ENCODE peak calls at places on chromosomes 1 and 21, in nine cellular contexts. C is ovary, U is PC-3, S is stomach, A is body of pancreas, L is colonic mucosa, I is thoracic aorta, K is right lobe of liver, H is AG09309. N is an unnamed sample.

GRCh38 chr1:7482772-7483495 is 288.2 kb upstream of the VAMP3 start:
- DNase-seq in L (no peak), K (no peak), C (no peak), S (no peak), I (no peak), U (no peak), H (no peak), A (no peak), N (no peak)

GRCh38 chr1:110581637-110582036 is 24.5 kb downstream of the KCNA2 start:
- DNase-seq in S (no peak), L (no peak), U (no peak), A (no peak), H (no peak), C (no peak), I (no peak), K (no peak), N (no peak)

GRCh38 chr1:42214447-42214871 is 49.9 kb upstream of the GUCA2A start:
- DNase-seq in K (peak; percentile 77), S (peak; percentile 40), L (peak; percentile 63), A (peak; percentile 45), C (no peak), H (peak; percentile 37), U (peak; percentile 71), I (no peak), N (no peak)

GRCh38 chr1:44068442-44068861 is 37.2 kb upstream of the SLC6A9 start:
- DNase-seq in L (no peak), C (no peak), A (no peak), I (no peak), S (no peak), H (no peak), K (peak; percentile 50), U (no peak), N (peak; percentile 36)

GRCh38 chr21:26846036-26846931 is 1.1 kb upstream of the ADAMTS1 start:
- DNase-seq in S (peak; percentile 56), L (peak; percentile 66), C (peak; percentile 93), H (no peak), K (peak; percentile 77), U (peak; percentile 69), A (peak; percentile 61), I (peak; percentile 36), N (no peak)

GRCh38 chr1:69662321-69662720 is 94.6 kb downstream of the LRRC7 start:
- DNase-seq in U (no peak), H (no peak), L (no peak), A (no peak), I (no peak), K (no peak), C (no peak), S (no peak), N (no peak)

GRCh38 chr21:30642564-30642963 is at the start of gene KRTAP20-3:
- DNase-seq in A (no peak), S (no peak), K (no peak), U (no peak), H (no peak), L (no peak), C (no peak), I (no peak), N (no peak)

GRCh38 chr21:19523066-19523465 is 1119.5 kb upstream of the TMPRSS15 start:
- DNase-seq in C (no peak), U (no peak), S (no peak), A (no peak), I (no peak), L (no peak), K (no peak), H (no peak), N (no peak)

GRCh38 chr21:45432575-45433255 is 27.8 kb downstream of the COL18A1 start:
- DNase-seq in K (no peak), A (no peak), I (no peak), H (no peak), U (no peak), C (peak; percentile 69), L (no peak), S (no peak), N (no peak)

GRCh38 chr1:27556781-27557595 is 47.0 kb downstream of the AHDC1 start:
- DNase-seq in H (peak; percentile 84), L (peak; percentile 96), S (peak; percentile 89), K (peak; percentile 81), U (peak; percentile 92), C (peak; percentile 96), A (peak; percentile 91), I (peak; percentile 91), N (no peak)
- H3K4me3 ChIP-seq in H (peak overlapping the region; percentile 24), L (no peak overlapping the region), S (peak overlapping the region; percentile 8), K (no peak overlapping the region), U (no peak overlapping the region), C (no peak overlapping the region), A (no peak overlapping the region), I (peak overlapping the region; percentile 68), N (no peak overlapping the region)

GRCh38 chr1:180636138-180636537 is 4.3 kb downstream of the XPR1 start:
- DNase-seq in S (no peak), L (no peak), A (peak; percentile 42), K (no peak), H (no peak), C (no peak), U (peak; percentile 21), I (no peak), N (no peak)
- TF ChIP-seq CTCF in S (no peak), L (no peak), A (peak; percentile 46), K (no peak), H (no peak), C (no peak), U (peak; percentile 40), I (no peak), N (no peak)

GRCh38 chr1:3632716-3633343 is 8.0 kb downstream of the TPRG1L start:
- DNase-seq in C (no peak), K (no peak), H (no peak), S (no peak), U (no peak), A (no peak), L (no peak), I (no peak), N (no peak)
- H3K4me3 ChIP-seq in C (no peak overlapping the region), K (no peak overlapping the region), H (no peak overlapping the region), S (no peak overlapping the region), U (no peak overlapping the region), A (no peak overlapping the region), L (no peak overlapping the region), I (no peak overlapping the region), N (no peak overlapping the region)

DNA sequence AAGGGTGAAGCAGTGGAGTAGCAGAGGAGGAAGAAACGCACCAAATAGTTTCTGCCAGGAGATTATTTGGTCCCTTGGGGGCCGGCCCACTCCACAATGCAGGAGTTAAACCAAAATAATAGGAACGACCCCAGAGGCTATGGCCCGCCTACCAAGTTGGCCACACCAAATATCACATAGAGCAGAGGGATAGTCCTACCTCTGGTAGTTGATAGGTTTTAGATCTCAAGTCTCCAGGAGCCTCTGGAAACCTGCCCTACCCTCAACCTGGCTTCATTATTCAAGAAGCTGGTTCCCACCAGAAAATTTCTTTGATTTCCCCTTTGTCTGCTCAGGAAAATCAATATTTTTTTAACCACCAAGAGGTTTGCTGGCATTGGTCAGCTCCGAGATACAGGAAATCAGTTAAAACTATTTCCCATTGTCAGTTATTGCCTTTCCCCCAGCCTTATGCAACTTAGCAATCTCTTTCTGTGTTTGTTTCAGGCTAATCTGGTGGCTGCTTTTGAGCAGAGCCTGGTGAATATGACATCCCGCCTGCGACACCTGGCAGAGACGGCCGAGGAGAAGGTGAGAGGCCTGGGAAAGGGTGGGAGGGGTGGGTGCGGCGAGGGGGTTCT is 35.5 kb upstream of the IPO9 start:
- DNase-seq in I (no peak), S (no peak), H (no peak), L (no peak), A (no peak), C (no peak), U (no peak), K (no peak), N (no peak)
- TF ChIP-seq CTCF in I (no peak), S (no peak), H (no peak), L (no peak), A (no peak), C (peak; percentile 12), U (no peak), K (no peak), N (no peak)

GRCh38 chr1:156489166-156489934 is 11.2 kb downstream of the MEF2D start:
- DNase-seq in I (no peak), A (no peak), L (no peak), K (no peak), C (peak; percentile 59), H (no peak), U (no peak), S (no peak), N (no peak)
- H3K4me3 ChIP-seq in I (peak overlapping the region; percentile 69), A (no peak overlapping the region), L (no peak overlapping the region), K (no peak overlapping the region), C (no peak overlapping the region), H (no peak overlapping the region), U (no peak overlapping the region), S (peak overlapping the region; percentile 7), N (peak overlapping the region; percentile 45)

GRCh38 chr1:1437033-1437903 is 1.8 kb downstream of the VWA1 start:
- DNase-seq in I (no peak), L (no peak), K (peak; percentile 85), C (no peak), H (no peak), S (no peak), U (no peak), A (no peak), N (no peak)

GRCh38 chr1:1436634-1437032 is 1.1 kb downstream of the VWA1 start:
- DNase-seq in A (no peak), C (no peak), I (no peak), L (no peak), H (no peak), S (no peak), K (no peak), U (no peak), N (no peak)

GRCh38 chr1:1438531-1439381 is 3.3 kb downstream of the VWA1 start:
- DNase-seq in L (no peak), S (no peak), H (no peak), U (no peak), I (no peak), K (peak; percentile 70), A (no peak), C (no peak), N (no peak)

GRCh38 chr1:1439550-1440261 is 4.2 kb downstream of the VWA1 start:
- DNase-seq in U (no peak), K (peak; percentile 41), H (no peak), S (no peak), L (no peak), I (no peak), A (no peak), C (no peak), N (no peak)

DNA sequence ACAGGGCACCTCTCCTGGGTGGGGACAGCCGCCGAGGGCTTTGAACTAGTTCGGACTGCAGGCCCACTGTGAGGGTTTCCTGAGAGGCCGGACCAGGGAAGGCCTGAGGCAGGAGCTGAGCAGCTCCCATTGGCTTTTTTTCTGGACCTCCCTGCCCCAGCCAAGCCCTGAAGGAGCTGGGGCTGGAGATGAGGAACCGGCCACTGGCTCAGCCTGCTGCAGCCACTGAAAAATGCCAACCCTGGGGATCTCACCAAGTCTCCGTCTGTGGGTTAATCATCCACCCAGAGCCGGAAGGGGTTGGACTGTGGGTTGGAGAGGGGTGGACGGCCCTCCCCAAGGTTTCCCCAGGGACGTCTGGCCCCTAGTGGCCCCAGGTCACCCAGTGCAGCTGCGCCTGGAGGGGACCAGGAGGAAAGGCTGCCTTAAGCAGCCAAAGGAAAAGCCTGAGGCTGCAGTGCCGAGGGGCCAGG is 2.5 kb downstream of the VWA1 start:
- DNase-seq in L (peak; percentile 78), A (peak; percentile 83), K (peak; percentile 90), C (no peak), U (no peak), H (no peak), S (peak; percentile 73), I (no peak), N (no peak)
- TF ChIP-seq CTCF in L (no peak), A (peak; percentile 47), K (peak; percentile 31), C (no peak), U (no peak), H (no peak), S (no peak), I (no peak), N (no peak)

N was measured in GM12864.